ENCODE peak calls at places on chromosomes 3 and 15, in four cellular contexts. G is Karpas-422, F is PC-3, L is endothelial cell of umbilical vein. Y is an unnamed sample.

GRCh38 chr15:47422901-47423300 is 294.4 kb upstream of the SEMA6D start:
- DNase-seq in L (peak; percentile 76), F (peak; percentile 19), G (no peak), Y (peak; percentile 25)

GRCh38 chr3:179098388-179099077 is 26.9 kb upstream of the ZMAT3 start:
- DNase-seq in F (peak; percentile 47), G (no peak), L (no peak), Y (peak; percentile 72)

GRCh38 chr3:172249039-172249438 is 199.2 kb downstream of the GHSR start:
- DNase-seq in L (no peak), G (no peak), F (no peak), Y (peak; percentile 81)

GRCh38 chr15:62153228-62153627 is 11.9 kb downstream of the C2CD4B start:
- DNase-seq in L (no peak), F (no peak), G (no peak), Y (peak; percentile 25)

GRCh38 chr3:72065872-72066641 is 281.1 kb upstream of the PROK2 start:
- DNase-seq in G (no peak), L (no peak), F (no peak), Y (peak; percentile 19)

GRCh38 chr15:79329186-79329611 is 18.3 kb downstream of the TMED3 start:
- DNase-seq in L (peak; percentile 84), F (peak; percentile 69), G (no peak), Y (peak; percentile 61)

GRCh38 chr3:115790759-115791158 is 167.4 kb downstream of the GAP43 start:
- DNase-seq in L (peak; percentile 75), G (no peak), F (peak; percentile 98), Y (peak; percentile 98)

GRCh38 chr3:113212845-113213375 is 1.6 kb downstream of the BOC start:
- DNase-seq in L (no peak), F (no peak), G (no peak), Y (peak; percentile 43)

GRCh38 chr15:85443593-85444328 is 63.4 kb downstream of the AKAP13 start:
- DNase-seq in L (peak; percentile 77), F (peak; percentile 88), G (peak; percentile 75), Y (peak; percentile 10)

GRCh38 chr3:109927161-109927560 is 589.8 kb upstream of the DPPA4 start:
- DNase-seq in G (no peak), F (peak; percentile 97), L (peak; percentile 35), Y (peak; percentile 97)

GRCh38 chr3:148957586-148957985 is 33.8 kb upstream of the GYG1 start:
- DNase-seq in L (no peak), G (peak; percentile 58), F (peak; percentile 27), Y (peak; percentile 12)

GRCh38 chr3:89300976-89301375 is 193.6 kb downstream of the EPHA3 start:
- DNase-seq in F (peak; percentile 28), G (no peak), L (no peak), Y (peak; percentile 56)

GRCh38 chr3:25455316-25456232 is 27.5 kb downstream of the RARB start:
- DNase-seq in L (peak; percentile 69), F (no peak), G (no peak), Y (peak; percentile 77)

GRCh38 chr3:148714521-148714920 is 16.8 kb downstream of the AGTR1 start:
- DNase-seq in F (no peak), L (no peak), G (no peak), Y (no peak)

GRCh38 chr15:72847806-72848205 is 64.2 kb upstream of the ADPGK start:
- DNase-seq in L (no peak), F (no peak), G (no peak), Y (no peak)

GRCh38 chr3:29515451-29515850 is 234.6 kb downstream of the RBMS3 start:
- DNase-seq in G (no peak), F (peak; percentile 67), L (peak; percentile 70), Y (peak; percentile 68)

GRCh38 chr3:163605915-163606314 is 1472.4 kb downstream of the SI start:
- DNase-seq in F (peak; percentile 92), L (no peak), G (no peak), Y (no peak)

GRCh38 chr15:48929611-48930170 is 34.0 kb downstream of the SHC4 start:
- DNase-seq in L (no peak), G (no peak), F (peak; percentile 75), Y (no peak)

GRCh38 chr3:60217156-60217911 is 1033.9 kb downstream of the FHIT start:
- DNase-seq in L (no peak), G (no peak), F (no peak), Y (peak; percentile 27)

GRCh38 chr3:186413615-186414415 is 51.8 kb upstream of the DGKG start:
- DNase-seq in L (no peak), G (no peak), F (peak; percentile 73), Y (peak; percentile 42)

GRCh38 chr3:9552252-9552999 is 1.2 kb downstream of the LHFPL4 start:
- DNase-seq in L (peak; percentile 45), G (no peak), F (peak; percentile 23), Y (peak; percentile 58)

GRCh38 chr3:43210049-43211027 is 76.0 kb upstream of the SNRK start:
- DNase-seq in G (no peak), L (no peak), F (no peak), Y (no peak)

GRCh38 chr3:178538065-178538464 is 1.8 kb downstream of the KCNMB2 start:
- DNase-seq in G (no peak), F (no peak), L (no peak), Y (no peak)

GRCh38 chr3:37920156-37920686 is 58.5 kb downstream of the CTDSPL start:
- DNase-seq in G (no peak), F (no peak), L (no peak), Y (no peak)

GRCh38 chr15:49415638-49416037 is 7.4 kb upstream of the FGF7 start:
- DNase-seq in L (peak; percentile 35), G (no peak), F (peak; percentile 93), Y (peak; percentile 74)

GRCh38 chr3:177089901-177090300 is 107.4 kb downstream of the TBL1XR1 start:
- DNase-seq in G (no peak), F (no peak), L (no peak), Y (no peak)
- H2AFZ ChIP-seq in G (no peak overlapping the region), F (no peak overlapping the region), L (no peak overlapping the region), Y (no peak overlapping the region)

DNA sequence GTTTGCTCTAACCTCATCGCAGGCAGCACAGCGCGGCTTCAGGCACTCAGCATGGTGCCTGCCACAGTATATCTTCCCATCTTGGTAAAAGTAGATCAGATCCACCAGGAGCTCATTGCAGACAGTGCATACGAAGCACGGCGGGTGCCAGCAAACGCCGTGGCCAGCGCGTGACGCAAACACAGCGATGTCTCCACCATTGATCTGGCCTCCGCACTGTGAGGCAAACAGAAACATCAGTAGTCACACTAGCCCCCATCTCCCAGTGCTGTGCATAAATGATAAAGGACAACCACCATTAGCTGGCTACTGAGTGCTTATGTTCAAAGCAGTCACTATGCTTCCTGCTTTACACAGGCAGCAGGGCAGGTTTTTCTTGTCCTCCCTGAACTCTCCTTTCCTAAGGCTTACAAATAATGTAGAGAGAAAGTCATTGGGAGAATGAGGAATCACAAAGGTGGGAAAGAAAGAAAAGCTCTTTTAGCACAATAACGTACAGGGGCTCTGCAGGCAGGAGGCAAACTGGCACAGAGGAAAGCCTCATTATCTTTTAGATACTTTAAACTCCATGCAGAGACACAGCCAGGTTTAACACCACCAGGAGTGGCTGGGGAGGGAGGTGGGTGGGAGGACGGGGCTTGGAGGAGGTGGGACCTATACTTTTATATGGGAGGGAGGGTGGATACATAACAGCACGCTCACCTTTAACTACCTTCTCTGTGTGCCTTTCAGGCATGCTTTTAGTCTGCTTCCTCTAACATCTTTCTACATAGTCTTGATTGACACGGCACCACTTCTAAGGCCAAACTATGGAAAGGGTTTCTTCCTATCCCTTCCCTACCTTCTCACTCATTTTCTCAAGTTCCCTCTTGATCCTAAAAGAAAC is 67.9 kb downstream of the PRICKLE2 start:
- DNase-seq in G (no peak), L (no peak), F (peak; percentile 51), Y (no peak)
- H2AFZ ChIP-seq in G (no peak overlapping the region), L (no peak overlapping the region), F (no peak overlapping the region), Y (no peak overlapping the region)

GRCh38 chr15:66931768-66932633 is 133.4 kb upstream of the SMAD3 start:
- DNase-seq in G (no peak), F (peak; percentile 84), L (peak; percentile 58), Y (peak; percentile 72)
- H2AFZ ChIP-seq in G (no peak overlapping the region), F (peak overlapping the region; percentile 68), L (no peak overlapping the region), Y (peak overlapping the region; percentile 21)

GRCh38 chr3:39448506-39449233 is 18.8 kb upstream of the MOBP start:
- DNase-seq in G (no peak), F (no peak), L (no peak), Y (no peak)
- H2AFZ ChIP-seq in G (no peak overlapping the region), F (no peak overlapping the region), L (no peak overlapping the region), Y (no peak overlapping the region)

DNA sequence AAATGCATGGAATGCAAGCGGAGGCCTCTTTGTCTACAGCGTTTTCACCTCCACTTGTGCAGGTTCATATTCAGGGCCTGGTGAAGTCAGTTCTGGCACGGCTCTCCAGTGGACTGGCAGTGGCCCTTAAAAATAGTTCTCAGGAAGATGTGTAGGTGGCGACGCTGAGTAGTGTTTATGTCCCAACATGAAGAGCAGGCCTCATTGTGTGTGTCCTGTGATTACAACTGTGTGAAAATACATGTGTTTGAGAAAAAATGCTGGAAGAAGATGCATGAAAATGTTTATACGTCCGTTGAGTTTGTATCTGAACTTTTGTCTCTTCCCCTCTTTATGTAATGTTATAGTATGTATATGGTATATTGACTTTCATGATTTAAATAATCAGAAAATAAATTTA is 7.2 kb downstream of the LIPC start:
- DNase-seq in L (peak; percentile 72), G (peak; percentile 49), F (peak; percentile 61), Y (peak; percentile 77)
- H2AFZ ChIP-seq in L (no peak overlapping the region), G (no peak overlapping the region), F (no peak overlapping the region), Y (no peak overlapping the region)

DNA sequence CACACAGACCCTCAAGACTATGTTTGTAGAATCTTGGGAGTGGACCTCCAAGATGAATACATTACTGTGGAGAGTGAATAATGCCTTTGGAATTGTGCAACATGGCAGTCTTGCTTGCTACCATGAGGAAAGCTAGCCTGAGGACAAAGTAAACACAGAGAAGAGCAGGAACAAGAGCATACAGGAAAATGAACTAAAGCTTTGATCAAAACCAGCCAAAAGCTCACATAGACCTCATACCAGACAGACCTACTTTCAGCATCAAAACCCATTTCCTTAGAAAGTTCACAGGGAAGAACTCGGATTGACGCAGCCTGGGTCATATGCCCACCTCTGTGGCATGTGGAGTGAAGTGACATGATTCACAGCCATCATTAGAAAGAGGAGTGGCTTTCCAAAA is 3.3 kb upstream of the RAB8B start:
- DNase-seq in F (peak; percentile 60), G (no peak), L (no peak), Y (peak; percentile 78)
- H2AFZ ChIP-seq in F (peak overlapping the region; percentile 50), G (no peak overlapping the region), L (no peak overlapping the region), Y (peak overlapping the region; percentile 57)

Y was measured in GM23248.